ENCODE peak calls at places on chromosomes 16 and 17, in ten cellular contexts. K is left ventricle myocardium inferior, G is left cardiac atrium, H is T-helper 9 cell, N is RPMI8226, X is left ventricle myocardium superior, B is colonic mucosa, Z is EH, L is posterior cingulate gyrus, T is GM13976. V is an unnamed sample.

GRCh38 chr17:44981221-44981968 is 13.3 kb upstream of the C1QL1 start:
- DNase-seq in K (no peak), G (no peak), H (no peak), N (no peak), X (no peak), B (no peak), Z (peak), L (no peak), T (no peak), V (no peak)

GRCh38 chr16:85423186-85423550 is 190.0 kb upstream of the GSE1 start:
- DNase-seq in K (peak), G (peak), H (no peak), N (no peak), X (peak), B (no peak), Z (no peak), L (no peak), T (no peak), V (no peak)

GRCh38 chr16:80366023-80366422 is 174.8 kb upstream of the DYNLRB2 start:
- DNase-seq in K (no peak), G (no peak), H (no peak), N (no peak), X (no peak), B (no peak), Z (no peak), L (no peak), T (no peak), V (no peak)

GRCh38 chr16:64977211-64977920 is 144.5 kb downstream of the CDH11 start:
- DNase-seq in K (no peak), G (no peak), H (no peak), N (no peak), X (no peak), B (no peak), Z (peak), L (no peak), T (no peak), V (no peak)

GRCh38 chr16:82201906-82202305 is 31.9 kb upstream of the MPHOSPH6 start:
- DNase-seq in K (no peak), G (no peak), H (no peak), N (no peak), X (no peak), B (no peak), Z (no peak), L (no peak), T (no peak), V (no peak)

GRCh38 chr17:77306048-77306789 is 165.4 kb downstream of the SEC14L1 start:
- DNase-seq in K (no peak), G (no peak), H (no peak), N (no peak), X (no peak), B (no peak), Z (no peak), L (no peak), T (no peak), V (no peak)

GRCh38 chr16:86509759-86510464 is 415 bp upstream of the FOXF1 start:
- DNase-seq in K (peak), G (peak), H (no peak), N (no peak), X (peak), B (peak), Z (peak), L (no peak), T (no peak), V (no peak)

GRCh38 chr16:87274808-87275207 is 42.4 kb downstream of the C16orf95 start:
- DNase-seq in K (no peak), G (no peak), H (no peak), N (no peak), X (no peak), B (no peak), Z (peak), L (no peak), T (no peak), V (no peak)

GRCh38 chr17:28552201-28552999 is at the start of gene UNC119:
- DNase-seq in K (peak), G (peak), H (peak), N (peak), X (peak), B (peak), Z (peak), L (peak), T (peak), V (peak)

GRCh38 chr17:81057079-81057730 is 22.3 kb downstream of the BAIAP2 start:
- DNase-seq in K (peak), G (peak), H (no peak), N (no peak), X (peak), B (peak), Z (peak), L (peak), T (no peak), V (no peak)

GRCh38 chr17:75338335-75338734 is 49.1 kb upstream of the SLC25A19 start:
- DNase-seq in K (no peak), G (no peak), H (no peak), N (no peak), X (no peak), B (no peak), Z (peak), L (no peak), T (no peak), V (no peak)

GRCh38 chr17:70054961-70055360 is 20.1 kb upstream of the KCNJ16 start:
- DNase-seq in K (no peak), G (no peak), H (no peak), N (no peak), X (no peak), B (no peak), Z (no peak), L (no peak), T (no peak), V (no peak)

GRCh38 chr17:16258916-16259315 is 41.9 kb downstream of the PIGL start:
- DNase-seq in K (no peak), G (no peak), H (no peak), N (no peak), X (no peak), B (no peak), Z (no peak), L (no peak), T (no peak), V (no peak)

GRCh38 chr16:85512716-85513115 is 100.4 kb upstream of the GSE1 start:
- DNase-seq in K (no peak), G (no peak), H (no peak), N (no peak), X (no peak), B (no peak), Z (no peak), L (no peak), T (no peak), V (no peak)

GRCh38 chr17:6244796-6245195 is 174.6 kb downstream of the WSCD1 start:
- DNase-seq in K (no peak), G (no peak), H (no peak), N (no peak), X (no peak), B (no peak), Z (no peak), L (no peak), T (no peak), V (no peak)

GRCh38 chr16:85902366-85903155 is 3.6 kb downstream of the IRF8 start:
- DNase-seq in K (no peak), G (no peak), H (peak), N (peak), X (no peak), B (no peak), Z (no peak), L (no peak), T (peak), V (peak)

GRCh38 chr16:12177643-12178042 is 201.1 kb downstream of the SNX29 start:
- DNase-seq in K (no peak), G (no peak), H (no peak), N (no peak), X (no peak), B (no peak), Z (no peak), L (no peak), T (no peak), V (no peak)

GRCh38 chr16:28082624-28083023 is 19.1 kb upstream of the GSG1L start:
- DNase-seq in K (no peak), G (no peak), H (no peak), N (no peak), X (no peak), B (no peak), Z (no peak), L (no peak), T (no peak), V (no peak)

GRCh38 chr16:68503334-68503733 is 35.8 kb upstream of the ZFP90 start:
- DNase-seq in K (no peak), G (no peak), H (no peak), N (no peak), X (no peak), B (no peak), Z (peak), L (no peak), T (no peak), V (no peak)

GRCh38 chr17:73719588-73720071 is 75.4 kb upstream of the SDK2 start:
- DNase-seq in K (peak), G (peak), H (no peak), N (no peak), X (peak), B (peak), Z (no peak), L (peak), T (no peak), V (no peak)

GRCh38 chr17:68101992-68102758 is 66.6 kb downstream of the KPNA2 start:
- DNase-seq in K (no peak), G (no peak), H (peak), N (peak), X (no peak), B (peak), Z (peak), L (peak), T (peak), V (no peak)

GRCh38 chr17:8670486-8670885 is 40.0 kb upstream of the MYH10 start:
- DNase-seq in K (no peak), G (no peak), H (no peak), N (no peak), X (no peak), B (no peak), Z (no peak), L (no peak), T (no peak), V (no peak)

GRCh38 chr17:42673885-42674754 is 2.7 kb downstream of the PLEKHH3 start:
- DNase-seq in K (peak), G (peak), H (no peak), N (peak), X (peak), B (peak), Z (peak), L (no peak), T (peak), V (no peak)

GRCh38 chr17:78092794-78093324 is 35.7 kb downstream of the TMC6 start:
- DNase-seq in K (no peak), G (no peak), H (no peak), N (no peak), X (no peak), B (no peak), Z (no peak), L (no peak), T (no peak), V (no peak)

GRCh38 chr17:45740553-45741330 is 43.4 kb upstream of the CRHR1 start:
- DNase-seq in K (no peak), G (no peak), H (no peak), N (peak), X (no peak), B (peak), Z (peak), L (peak), T (peak), V (peak)

GRCh38 chr16:60127196-60127595 is 1393.1 kb upstream of the GOT2 start:
- DNase-seq in K (no peak), G (no peak), H (no peak), N (no peak), X (no peak), B (no peak), Z (peak), L (no peak), T (no peak), V (no peak)